ENCODE peak calls at places on chromosome 14, in seven cellular contexts. D is GM23248, G is spleen, M is NCI-H510A, L is globus pallidus, S is HEK293T, C is upper lobe of right lung. H is an unnamed sample.

GRCh38 chr14:49999216-49999761 is 106.4 kb downstream of the ARF6 start:
- DNase-seq in D (peak; percentile 95), G (peak; percentile 95), M (peak; percentile 5), L (peak; percentile 31), S (peak; percentile 25), C (peak; percentile 83), H (peak; percentile 84)

GRCh38 chr14:105475916-105476845 is 1.6 kb downstream of the CRIP2 start:
- DNase-seq in D (peak; percentile 72), G (peak; percentile 90), M (no peak), L (peak; percentile 90), S (no peak), C (no peak), H (no peak)

GRCh38 chr14:54547583-54547982 is 19.3 kb upstream of the SAMD4A start:
- DNase-seq in D (no peak), G (no peak), M (no peak), L (no peak), S (no peak), C (no peak), H (no peak)

GRCh38 chr14:105021656-105022275 is 883 bp upstream of the CDCA4 start:
- DNase-seq in D (peak; percentile 50), G (peak; percentile 88), M (peak; percentile 47), L (no peak), S (no peak), C (peak; percentile 75), H (peak; percentile 53)

GRCh38 chr14:104202259-104203070 is 64.1 kb downstream of the KIF26A start:
- DNase-seq in D (no peak), G (no peak), M (no peak), L (no peak), S (no peak), C (peak; percentile 83), H (no peak)

GRCh38 chr14:24692382-24693352 is 58.7 kb upstream of the GZMB start:
- DNase-seq in D (no peak), G (no peak), M (no peak), L (no peak), S (no peak), C (no peak), H (no peak)

GRCh38 chr14:102525213-102526143 is 15.9 kb upstream of the ANKRD9 start:
- DNase-seq in D (peak; percentile 76), G (no peak), M (no peak), L (no peak), S (no peak), C (peak; percentile 64), H (no peak)

GRCh38 chr14:101819251-101819990 is 57.9 kb downstream of the PPP2R5C start:
- DNase-seq in D (no peak), G (peak; percentile 88), M (no peak), L (no peak), S (no peak), C (no peak), H (no peak)

GRCh38 chr14:22375321-22375930 is 213.6 kb downstream of the DAD1 start:
- DNase-seq in D (peak; percentile 68), G (no peak), M (no peak), L (peak; percentile 64), S (peak; percentile 33), C (no peak), H (no peak)

GRCh38 chr14:23054000-23054811 is 3.1 kb downstream of the CDH24 start:
- DNase-seq in D (no peak), G (no peak), M (no peak), L (no peak), S (no peak), C (peak; percentile 62), H (peak; percentile 62)

GRCh38 chr14:103512701-103513611 is 9.7 kb downstream of the CKB start:
- DNase-seq in D (peak; percentile 99), G (peak; percentile 66), M (no peak), L (peak; percentile 46), S (no peak), C (peak; percentile 88), H (peak; percentile 13)

H was measured in GM13977.